ENCODE peak calls at places on chromosome 3, in six cellular contexts. Y is heart right ventricle, X is spleen, E is suprapubic skin, O is AG09309, B is brain microvascular endothelial cell. T is an unnamed sample.

GRCh38 chr3:128064962-128065361 is 12.7 kb downstream of the SEC61A1 start:
- DNase-seq in O (no peak), E (no peak), X (no peak), Y (no peak), B (no peak), T (no peak)

GRCh38 chr3:9485248-9485647 is 68.4 kb downstream of the LHFPL4 start:
- DNase-seq in X (no peak), O (no peak), E (no peak), B (no peak), Y (no peak), T (no peak)

GRCh38 chr3:32646761-32647160 is 38.2 kb upstream of the CNOT10 start:
- DNase-seq in E (no peak), O (peak), B (no peak), Y (no peak), X (no peak), T (no peak)

GRCh38 chr3:57350271-57350670 is 57.8 kb upstream of the ASB14 start:
- DNase-seq in O (no peak), B (no peak), X (no peak), E (no peak), Y (no peak), T (no peak)

GRCh38 chr3:53223541-53223966 is 32.3 kb downstream of the TKT start:
- DNase-seq in O (no peak), E (no peak), Y (no peak), B (no peak), X (peak), T (no peak)

GRCh38 chr3:53748512-53749271 is 97.5 kb downstream of the CHDH start:
- DNase-seq in O (no peak), E (no peak), B (no peak), X (peak), Y (no peak), T (no peak)

GRCh38 chr3:63961891-63962290 is 49.7 kb upstream of the SCAANT1 start:
- DNase-seq in B (no peak), E (no peak), X (no peak), Y (no peak), O (no peak), T (no peak)

GRCh38 chr3:66593978-66594377 is 93.2 kb upstream of the LRIG1 start:
- DNase-seq in Y (no peak), B (peak), O (peak), X (no peak), E (no peak), T (no peak)

GRCh38 chr3:62493116-62493801 is 119.9 kb upstream of the FEZF2 start:
- DNase-seq in O (no peak), E (no peak), B (no peak), Y (no peak), X (no peak), T (no peak)

GRCh38 chr3:59341441-59341840 is 291.6 kb upstream of the CFAP20DC start:
- DNase-seq in X (no peak), O (no peak), B (no peak), Y (no peak), E (no peak), T (no peak)

GRCh38 chr3:148289159-148289558 is 408.5 kb upstream of the AGTR1 start:
- DNase-seq in X (no peak), O (no peak), B (no peak), E (no peak), Y (no peak), T (no peak)

GRCh38 chr3:197368330-197368729 is 69.9 kb upstream of the DLG1 start:
- DNase-seq in Y (no peak), E (no peak), X (no peak), B (no peak), O (no peak), T (no peak)

GRCh38 chr3:112730210-112730609 is 89.3 kb upstream of the CCDC80 start:
- DNase-seq in O (no peak), X (no peak), Y (no peak), E (no peak), B (no peak), T (no peak)

GRCh38 chr3:1962531-1963090 is 136.1 kb upstream of the CNTN4 start:
- DNase-seq in Y (no peak), O (no peak), X (no peak), E (no peak), B (no peak), T (no peak)

GRCh38 chr3:195758721-195759353 is 38.1 kb downstream of the MUC20 start:
- DNase-seq in X (peak), B (no peak), E (peak), O (no peak), Y (no peak), T (no peak)

GRCh38 chr3:18079739-18080138 is 337.3 kb upstream of the TBC1D5 start:
- DNase-seq in X (no peak), B (peak), Y (no peak), E (no peak), O (no peak), T (no peak)

GRCh38 chr3:23648326-23648964 is 157.3 kb upstream of the UBE2E1 start:
- DNase-seq in B (no peak), Y (no peak), O (no peak), E (no peak), X (no peak), T (no peak)

DNA sequence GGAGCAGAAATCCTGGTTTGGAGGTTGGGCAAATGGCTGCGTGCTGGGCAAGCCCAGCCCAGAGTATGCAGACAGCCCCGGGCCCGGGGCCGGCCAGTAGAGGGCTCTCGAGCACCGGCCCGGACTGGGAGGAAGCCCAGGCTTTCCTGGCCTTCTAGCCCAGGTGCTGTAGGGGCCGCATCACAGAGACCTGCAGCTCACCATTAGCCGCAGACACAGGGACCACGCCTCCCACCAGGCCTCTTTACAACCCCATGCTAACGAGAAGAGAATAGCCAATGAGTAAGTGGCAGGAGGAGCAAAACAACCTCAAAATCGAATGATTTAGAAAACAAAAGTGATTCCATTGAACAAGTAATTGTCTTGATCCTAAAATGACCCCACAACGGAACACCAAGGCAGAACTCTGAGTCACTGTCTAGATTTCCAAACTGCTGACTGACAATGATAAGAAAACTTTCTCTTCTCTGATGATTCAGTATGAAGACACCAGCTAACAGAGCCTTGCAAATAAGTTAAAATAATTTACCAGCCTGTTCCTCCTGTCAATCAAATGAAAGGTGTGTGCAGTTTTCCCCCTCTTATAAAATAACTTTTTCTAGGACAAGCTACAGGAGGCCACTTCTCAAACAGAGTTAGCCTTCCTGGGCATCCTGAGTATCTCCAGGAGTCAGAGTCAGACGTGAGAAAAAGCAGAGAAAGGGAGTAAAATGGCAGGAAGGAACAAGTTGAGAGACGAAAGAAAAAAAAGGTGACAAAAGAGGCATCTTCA is 102.2 kb downstream of the DGKG start:
- DNase-seq in B (peak), X (peak), E (no peak), O (peak), Y (peak), T (no peak)
- H3K4me3 ChIP-seq in B (peak), X (no peak), E (no peak), O (no peak), Y (no peak), T (no peak)

DNA sequence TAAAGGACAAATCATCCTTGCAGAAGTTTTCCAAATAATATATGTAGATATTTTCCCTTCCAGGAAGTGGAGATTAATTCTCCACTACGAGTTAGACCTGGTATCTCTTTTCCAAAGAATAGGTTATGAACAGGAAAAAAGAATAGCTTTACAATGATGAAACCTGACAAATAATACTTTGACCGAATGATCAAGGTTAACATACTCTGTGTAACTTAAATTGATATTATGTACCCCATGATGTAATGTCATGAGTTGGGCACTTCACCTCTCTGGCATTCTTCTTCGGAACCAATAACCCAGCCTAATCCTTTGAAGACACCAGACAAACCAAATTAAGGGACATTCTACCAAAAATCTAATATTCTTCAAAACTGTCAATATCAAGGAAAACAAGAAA is 48.7 kb upstream of the CNTN3 start:
- DNase-seq in Y (no peak), X (no peak), B (no peak), O (no peak), E (no peak), T (no peak)
- TF ChIP-seq CTCF in Y (no peak), X (no peak), B (no peak), O (no peak), E (no peak), T (no peak)

DNA sequence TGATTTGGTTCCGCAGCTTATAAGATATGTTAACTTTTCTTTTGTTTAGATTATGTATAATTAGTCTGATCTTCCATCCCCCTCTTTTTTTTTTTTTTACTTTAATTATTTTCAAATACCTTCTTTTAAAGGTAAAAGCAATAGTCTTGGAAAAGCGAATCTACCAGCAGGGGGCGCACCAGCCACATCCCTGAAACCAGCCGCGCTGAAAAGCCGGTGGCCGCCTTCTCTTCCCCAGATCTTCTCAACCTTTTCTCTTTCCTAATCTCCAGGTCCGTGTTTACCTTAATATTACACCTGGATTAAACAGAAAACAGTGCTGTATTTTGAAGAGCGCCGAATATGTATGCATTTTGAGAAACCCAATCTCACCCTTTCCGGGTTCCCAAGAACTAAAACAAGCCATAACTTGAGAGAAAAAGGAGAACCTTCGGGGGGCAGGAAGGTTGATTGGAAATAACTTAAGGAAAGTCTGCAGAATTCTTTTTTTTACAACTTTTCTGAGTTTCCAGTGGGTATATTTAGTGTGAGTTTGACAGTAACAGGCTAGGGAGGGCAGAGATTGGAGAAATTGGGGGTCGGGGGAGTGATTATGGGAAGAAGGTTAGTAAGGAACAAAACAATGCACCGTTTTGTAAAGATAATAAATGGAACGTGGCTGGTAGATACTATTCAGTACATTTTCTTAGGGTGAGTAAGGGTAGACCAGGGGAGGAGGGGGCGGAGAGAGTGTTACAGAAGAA is 2.0 kb upstream of the SOX2 start:
- DNase-seq in O (no peak), X (peak), Y (peak), E (no peak), B (peak), T (peak)
- H3K4me3 ChIP-seq in O (no peak), X (no peak), Y (no peak), E (no peak), B (no peak), T (peak)

DNA sequence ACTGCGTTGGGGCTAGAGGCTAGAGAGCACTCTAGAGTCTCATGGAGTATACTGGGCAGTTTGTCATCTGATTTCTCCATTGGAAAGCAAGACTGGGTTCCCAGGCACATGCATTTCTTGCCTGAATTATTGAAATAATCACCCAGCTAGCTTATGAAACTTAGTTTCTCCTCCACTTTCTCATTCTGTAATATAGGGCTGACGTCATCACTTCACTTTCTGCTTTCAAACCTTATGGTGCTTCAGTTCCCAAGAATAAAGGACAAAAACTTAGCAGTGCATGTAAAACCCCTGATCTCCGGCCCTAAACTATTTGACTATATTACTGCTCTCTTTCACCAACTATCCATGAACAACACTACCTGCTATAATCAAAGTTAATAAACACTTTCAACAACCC is 147.9 kb downstream of the IGSF11 start:
- DNase-seq in Y (no peak), B (no peak), X (no peak), O (no peak), E (no peak), T (no peak)
- TF ChIP-seq CTCF in Y (no peak), B (no peak), X (no peak), O (no peak), E (no peak), T (no peak)

DNA sequence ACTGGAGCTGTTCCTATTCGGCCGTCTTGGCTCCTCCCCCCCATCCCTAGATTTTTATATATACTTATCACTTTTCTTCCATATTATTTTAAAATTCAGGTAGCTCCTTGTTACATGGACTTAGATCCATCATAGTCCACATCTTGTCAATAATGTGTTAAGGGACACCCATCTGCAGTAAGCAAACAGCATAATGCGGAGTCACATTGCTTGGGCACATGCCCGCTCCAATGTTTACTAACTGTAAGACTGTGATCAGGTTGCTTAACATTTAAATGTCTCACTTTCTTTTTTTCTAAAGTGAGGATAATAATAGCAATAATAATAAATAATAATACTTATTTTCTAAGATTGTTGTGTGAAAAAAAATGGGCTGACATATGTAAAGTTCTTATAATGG is 303.2 kb upstream of the SOX14 start:
- DNase-seq in X (no peak), Y (no peak), E (no peak), B (no peak), O (no peak), T (no peak)
- H3K4me3 ChIP-seq in X (no peak), Y (no peak), E (no peak), B (no peak), O (no peak), T (no peak)

T was measured in dorsolateral prefrontal cortex.